ENCODE peak calls at places on chromosome X, in six cellular contexts. One of them, this sample, is unnamed.

GRCh38 chrX:48573690-48574269 is 504 bp upstream of the RBM3 start:
- DNase-seq in H1: no peak
- DNase-seq in HepG2: no peak
- DNase-seq in GM12891: no peak
- DNase-seq in K562: peak
- DNase-seq in GM12878: no peak
- DNase-seq in this sample: no peak

GRCh38 chrX:54695231-54695630 is 102.8 kb downstream of the ITIH6 start:
- DNase-seq in GM12878: no peak
- DNase-seq in GM12891: no peak
- DNase-seq in H1: no peak
- DNase-seq in K562: no peak
- DNase-seq in HepG2: no peak
- DNase-seq in this sample: no peak

GRCh38 chrX:72620550-72621145 is 48.0 kb upstream of the HDAC8 start:
- DNase-seq in K562: peak
- DNase-seq in GM12891: no peak
- DNase-seq in H1: no peak
- DNase-seq in GM12878: no peak
- DNase-seq in HepG2: peak
- DNase-seq in this sample: no peak

GRCh38 chrX:153669174-153669890 is 4.3 kb downstream of the PNCK start:
- DNase-seq in K562: peak
- DNase-seq in H1: no peak
- DNase-seq in HepG2: no peak
- DNase-seq in GM12891: peak
- DNase-seq in GM12878: no peak
- DNase-seq in this sample: peak

GRCh38 chrX:47097018-47097417 is 18.8 kb downstream of the RGN start:
- DNase-seq in GM12878: no peak
- DNase-seq in HepG2: no peak
- DNase-seq in K562: no peak
- DNase-seq in GM12891: no peak
- DNase-seq in H1: no peak
- DNase-seq in this sample: no peak

GRCh38 chrX:48468247-48468671 is 1.8 kb downstream of the SLC38A5 start:
- DNase-seq in GM12878: no peak
- DNase-seq in HepG2: no peak
- DNase-seq in K562: peak
- DNase-seq in H1: no peak
- DNase-seq in GM12891: peak
- DNase-seq in this sample: peak

GRCh38 chrX:115582871-115583729 is 22.1 kb downstream of the PLS3 start:
- DNase-seq in H1: no peak
- DNase-seq in GM12891: no peak
- DNase-seq in K562: no peak
- DNase-seq in GM12878: no peak
- DNase-seq in HepG2: no peak
- DNase-seq in this sample: no peak

GRCh38 chrX:107714196-107714811 is 61.3 kb downstream of the TSC22D3 start:
- DNase-seq in HepG2: no peak
- DNase-seq in H1: no peak
- DNase-seq in GM12878: no peak
- DNase-seq in K562: no peak
- DNase-seq in GM12891: no peak
- DNase-seq in this sample: no peak

GRCh38 chrX:66914082-66914481 is 275.2 kb upstream of the EDA2R start:
- DNase-seq in K562: no peak
- DNase-seq in GM12891: no peak
- DNase-seq in H1: no peak
- DNase-seq in GM12878: no peak
- DNase-seq in HepG2: peak
- DNase-seq in this sample: no peak

GRCh38 chrX:109858602-109859341 is 125.7 kb upstream of the ACSL4 start:
- DNase-seq in H1: no peak
- DNase-seq in HepG2: peak
- DNase-seq in GM12891: no peak
- DNase-seq in GM12878: no peak
- DNase-seq in K562: no peak
- DNase-seq in this sample: no peak

GRCh38 chrX:39261446-39262147 is 460.3 kb downstream of the MID1IP1 start:
- DNase-seq in HepG2: peak
- DNase-seq in GM12878: no peak
- DNase-seq in K562: peak
- DNase-seq in GM12891: peak
- DNase-seq in H1: no peak
- DNase-seq in this sample: no peak

GRCh38 chrX:107674480-107675364 is 46.4 kb downstream of the PRPS1 start:
- DNase-seq in H1: no peak
- DNase-seq in HepG2: no peak
- DNase-seq in GM12891: no peak
- DNase-seq in GM12878: no peak
- DNase-seq in K562: peak
- DNase-seq in this sample: no peak

GRCh38 chrX:72554448-72555140 is 18.0 kb downstream of the HDAC8 start:
- DNase-seq in GM12891: no peak
- DNase-seq in K562: peak
- DNase-seq in H1: peak
- DNase-seq in HepG2: no peak
- DNase-seq in GM12878: no peak
- DNase-seq in this sample: no peak

GRCh38 chrX:12595746-12596145 is 195.5 kb upstream of the PRPS2 start:
- DNase-seq in GM12891: no peak
- DNase-seq in GM12878: no peak
- DNase-seq in H1: no peak
- DNase-seq in K562: no peak
- DNase-seq in HepG2: no peak
- DNase-seq in this sample: no peak

GRCh38 chrX:153744210-153745066 is 19.6 kb upstream of the PLXNB3 start:
- DNase-seq in GM12891: no peak
- DNase-seq in GM12878: no peak
- DNase-seq in HepG2: no peak
- DNase-seq in H1: no peak
- DNase-seq in K562: peak
- DNase-seq in this sample: no peak

GRCh38 chrX:106897259-106897658 is 5.9 kb downstream of the RIPPLY1 start:
- DNase-seq in GM12878: no peak
- DNase-seq in GM12891: no peak
- DNase-seq in HepG2: no peak
- DNase-seq in K562: no peak
- DNase-seq in H1: no peak
- DNase-seq in this sample: no peak

GRCh38 chrX:121106484-121107235 is 59.2 kb downstream of the GLUD2 start:
- DNase-seq in K562: no peak
- DNase-seq in HepG2: no peak
- DNase-seq in GM12891: no peak
- DNase-seq in H1: no peak
- DNase-seq in GM12878: no peak
- DNase-seq in this sample: no peak

DNA sequence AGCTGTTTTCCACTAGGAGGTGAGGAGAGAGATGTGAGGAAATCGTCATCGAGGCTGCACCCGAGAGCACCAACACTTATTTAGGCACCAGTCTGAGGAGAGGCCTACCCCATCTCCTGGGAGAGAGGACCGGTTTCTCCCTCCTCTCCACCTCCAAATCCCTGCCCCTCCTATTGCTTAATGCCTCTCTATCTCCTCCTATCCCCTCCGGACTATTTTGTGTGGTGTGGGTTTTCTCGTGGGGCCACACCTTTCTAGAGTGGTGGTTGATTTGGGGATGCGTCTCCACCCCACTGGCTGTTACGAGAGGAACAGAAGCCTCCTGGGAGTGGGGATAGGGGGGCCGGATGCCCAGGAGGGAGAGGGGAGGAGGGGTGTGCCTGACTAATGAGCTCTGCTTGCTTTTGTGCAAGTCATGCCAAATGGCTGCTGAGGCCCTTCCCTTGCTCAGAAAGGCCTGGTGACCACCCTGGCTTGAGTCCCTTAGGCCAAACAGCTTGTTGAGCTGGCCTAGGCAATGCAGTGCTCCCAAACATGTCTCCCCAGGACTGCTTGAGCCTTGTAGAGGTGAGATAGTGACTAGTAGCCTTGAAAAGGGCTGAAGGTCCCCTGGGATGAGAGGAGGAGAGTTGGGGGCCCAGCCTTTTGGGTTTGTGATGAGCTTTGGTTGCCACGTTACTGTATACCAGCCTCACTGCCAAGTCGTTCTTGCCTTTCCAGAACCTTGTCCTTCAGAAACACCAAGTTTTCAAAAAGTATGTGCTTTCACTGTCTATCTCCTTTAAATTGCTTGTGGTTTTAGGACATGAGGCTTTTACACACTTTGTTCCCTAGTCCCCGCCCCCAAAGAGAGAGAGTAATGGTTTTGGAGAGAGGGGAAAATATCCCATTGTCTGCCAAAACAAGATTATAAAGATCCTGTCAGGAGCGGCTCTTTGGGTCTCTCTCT is 1.2 kb downstream of the MSN start:
- DNase-seq in H1: no peak
- DNase-seq in GM12891: no peak
- DNase-seq in HepG2: no peak
- DNase-seq in K562: peak
- DNase-seq in GM12878: peak
- DNase-seq in this sample: no peak
- TF ChIP-seq POLR2AphosphoS5 in H1: no peak
- TF ChIP-seq POLR2AphosphoS5 in GM12891: no peak
- TF ChIP-seq POLR2AphosphoS5 in HepG2: no peak
- TF ChIP-seq POLR2AphosphoS5 in K562: peak
- TF ChIP-seq POLR2AphosphoS5 in GM12878: no peak
- TF ChIP-seq POLR2AphosphoS5 in this sample: peak

GRCh38 chrX:24463077-24463476 is 2.0 kb upstream of the PDK3 start:
- DNase-seq in K562: no peak
- DNase-seq in GM12891: no peak
- DNase-seq in H1: no peak
- DNase-seq in HepG2: no peak
- DNase-seq in GM12878: no peak
- DNase-seq in this sample: no peak

GRCh38 chrX:24466025-24466424 is 939 bp downstream of the PDK3 start:
- DNase-seq in H1: no peak
- DNase-seq in GM12891: no peak
- DNase-seq in K562: no peak
- DNase-seq in HepG2: no peak
- DNase-seq in GM12878: no peak
- DNase-seq in this sample: no peak

GRCh38 chrX:24464498-24464835 is 619 bp upstream of the PDK3 start:
- DNase-seq in K562: no peak
- DNase-seq in H1: no peak
- DNase-seq in GM12891: no peak
- DNase-seq in HepG2: no peak
- DNase-seq in GM12878: no peak
- DNase-seq in this sample: no peak

GRCh38 chrX:24465524-24465850 is 401 bp downstream of the PDK3 start:
- DNase-seq in K562: no peak
- DNase-seq in HepG2: no peak
- DNase-seq in GM12878: no peak
- DNase-seq in GM12891: no peak
- DNase-seq in H1: no peak
- DNase-seq in this sample: no peak

GRCh38 chrX:24464836-24465523 is at the start of gene PDK3:
- DNase-seq in H1: peak
- DNase-seq in GM12878: peak
- DNase-seq in GM12891: peak
- DNase-seq in HepG2: peak
- DNase-seq in K562: peak
- DNase-seq in this sample: peak
- TF ChIP-seq POLR2A in H1: peak
- TF ChIP-seq POLR2A in GM12878: peak
- TF ChIP-seq POLR2A in GM12891: no peak
- TF ChIP-seq POLR2A in HepG2: peak
- TF ChIP-seq POLR2A in K562: no peak
- TF ChIP-seq POLR2A in this sample: peak

DNA sequence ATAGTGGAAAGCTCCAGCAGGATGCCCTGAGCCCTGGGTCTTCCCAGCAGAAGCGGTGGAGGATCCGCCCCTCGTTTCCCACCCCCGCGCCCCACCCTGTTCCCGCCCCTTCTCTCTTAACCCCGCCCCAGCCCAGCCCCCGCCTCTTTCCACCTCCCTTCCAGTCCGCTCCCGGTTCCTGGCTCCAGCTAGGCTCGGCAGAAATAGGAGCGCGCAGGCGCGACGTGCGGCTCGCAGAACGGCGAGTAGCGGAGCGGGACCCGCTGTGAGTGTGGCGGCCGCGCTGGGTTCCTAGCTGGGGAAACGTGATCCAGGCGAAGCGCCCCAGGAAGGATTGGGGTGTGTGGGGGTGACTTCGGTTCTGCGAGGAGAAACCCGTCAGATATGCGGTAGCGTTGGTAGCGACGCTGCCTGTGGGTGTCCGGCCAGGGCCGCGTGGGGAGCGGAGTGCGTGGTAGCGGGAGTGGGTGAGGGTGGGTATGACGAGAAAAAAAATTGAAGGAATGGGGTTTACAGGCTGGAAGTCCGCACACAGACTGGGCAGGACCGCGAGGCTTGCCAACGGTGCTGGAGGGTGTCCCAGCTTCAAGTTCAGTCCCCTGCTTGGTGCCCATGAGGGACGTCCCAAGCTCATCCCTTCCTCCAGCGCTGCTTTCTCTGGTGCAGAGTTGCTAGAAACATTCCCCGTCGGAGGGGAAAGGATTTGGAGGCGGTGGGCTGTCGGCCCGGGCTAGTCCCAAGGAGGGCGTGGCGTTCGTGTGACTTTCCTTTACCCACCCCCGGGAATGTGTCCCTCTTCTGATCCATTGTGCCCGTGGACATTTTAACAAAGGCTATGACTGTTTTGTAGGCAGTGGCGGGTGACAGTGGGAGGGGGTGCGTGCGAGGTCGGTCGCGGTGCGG is at the start of gene PRRG1:
- DNase-seq in HepG2: peak
- DNase-seq in H1: peak
- DNase-seq in K562: peak
- DNase-seq in GM12878: no peak
- DNase-seq in GM12891: no peak
- DNase-seq in this sample: no peak
- TF ChIP-seq TAF1 in HepG2: peak
- TF ChIP-seq TAF1 in H1: peak
- TF ChIP-seq TAF1 in K562: no peak
- TF ChIP-seq TAF1 in GM12878: no peak
- TF ChIP-seq TAF1 in GM12891: no peak
- TF ChIP-seq TAF1 in this sample: no peak

DNA sequence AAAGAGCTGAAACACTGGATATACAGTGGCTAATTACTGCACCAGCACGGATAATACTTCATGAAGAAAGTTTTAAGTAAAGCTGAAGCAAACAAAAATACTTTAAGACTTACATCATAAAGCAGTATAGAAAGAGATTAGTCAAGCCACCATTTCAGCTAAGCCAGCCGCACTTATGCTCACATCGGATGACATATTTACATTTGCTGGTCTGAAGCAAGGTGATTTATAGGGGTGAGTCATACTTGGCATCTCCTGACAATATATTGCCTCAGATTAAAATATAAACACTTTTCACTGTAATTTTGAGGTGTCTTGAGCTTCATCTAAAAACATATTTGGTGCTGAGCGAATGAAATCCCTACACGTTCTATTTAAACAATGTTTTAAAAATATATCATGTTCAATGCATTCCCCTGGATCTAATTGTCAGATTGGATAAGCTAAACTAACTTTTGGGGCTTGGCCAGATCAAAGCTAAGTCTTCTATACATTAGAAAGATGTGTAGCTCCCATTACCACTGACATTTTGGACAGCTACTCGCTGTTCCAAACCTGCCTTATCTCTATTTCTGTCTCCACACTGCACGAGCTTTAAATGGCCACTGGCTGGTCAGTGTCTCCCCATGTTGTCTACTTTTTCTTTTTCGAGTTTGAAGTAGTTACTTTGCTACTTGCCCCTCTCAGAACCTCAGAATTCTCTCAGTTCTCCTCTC is 103.2 kb downstream of the VCX2 start:
- DNase-seq in HepG2: no peak
- DNase-seq in GM12878: no peak
- DNase-seq in H1: no peak
- DNase-seq in K562: no peak
- DNase-seq in GM12891: no peak
- DNase-seq in this sample: no peak
- TF ChIP-seq POLR2AphosphoS5 in HepG2: no peak
- TF ChIP-seq POLR2AphosphoS5 in GM12878: no peak
- TF ChIP-seq POLR2AphosphoS5 in H1: no peak
- TF ChIP-seq POLR2AphosphoS5 in K562: no peak
- TF ChIP-seq POLR2AphosphoS5 in GM12891: no peak
- TF ChIP-seq POLR2AphosphoS5 in this sample: no peak

This sample was measured in GM12892.